ENCODE peak calls at places on chromosomes 13 and 19, in seven cellular contexts. E, O, Y, V, I, F and T are unnamed samples.

GRCh38 chr13:30715357-30715756 is 20.0 kb upstream of the ALOX5AP start:
- DNase-seq in V (no peak), O (no peak), F (no peak), E (no peak), I (no peak), Y (no peak), T (no peak)

GRCh38 chr19:10961073-10961762 is 388 bp downstream of the SMARCA4 start:
- DNase-seq in Y (peak), V (peak), O (no peak), I (no peak), F (peak), E (peak), T (peak)

GRCh38 chr19:34363094-34363493 is 1.9 kb upstream of the GPI start:
- DNase-seq in V (no peak), I (no peak), F (no peak), O (no peak), Y (no peak), E (no peak), T (no peak)

GRCh38 chr13:114077938-114078335 is 54.5 kb downstream of the RASA3 start:
- DNase-seq in I (no peak), E (no peak), Y (no peak), V (no peak), O (peak), F (peak), T (no peak)

GRCh38 chr13:99556867-99557443 is 55.7 kb downstream of the TM9SF2 start:
- DNase-seq in E (no peak), O (no peak), V (no peak), I (no peak), Y (no peak), F (no peak), T (no peak)

GRCh38 chr19:14475251-14476073 is at the start of gene PTGER1:
- DNase-seq in F (peak), Y (no peak), I (no peak), V (peak), E (no peak), O (no peak), T (peak)

GRCh38 chr13:93775507-93776108 is 549.0 kb downstream of the GPC6 start:
- DNase-seq in Y (no peak), E (no peak), I (no peak), F (no peak), V (no peak), O (no peak), T (no peak)

GRCh38 chr13:99376924-99377323 is 69.7 kb upstream of the GPR183 start:
- DNase-seq in V (no peak), E (no peak), Y (no peak), O (no peak), I (peak), F (no peak), T (no peak)

GRCh38 chr19:43934055-43934984 is 762 bp downstream of the ZNF45 start:
- DNase-seq in I (no peak), F (peak), V (no peak), Y (no peak), E (peak), O (no peak), T (no peak)

GRCh38 chr19:16628984-16629691 is 1.1 kb upstream of the MED26 start:
- DNase-seq in V (no peak), E (peak), Y (peak), F (no peak), O (peak), I (peak), T (no peak)

GRCh38 chr13:62251734-62252133 is 836.1 kb upstream of the PCDH20 start:
- DNase-seq in F (no peak), Y (no peak), O (no peak), E (no peak), V (no peak), I (no peak), T (no peak)

GRCh38 chr19:28388988-28389387 is 824.0 kb downstream of the UQCRFS1 start:
- DNase-seq in V (no peak), E (no peak), F (no peak), I (no peak), O (no peak), Y (peak), T (no peak)

GRCh38 chr13:30341815-30342570 is 34.6 kb upstream of the KATNAL1 start:
- DNase-seq in E (peak), F (no peak), V (no peak), Y (no peak), I (no peak), O (peak), T (no peak)

GRCh38 chr19:35501684-35502083 is 11.4 kb upstream of the KRTDAP start:
- DNase-seq in E (peak), Y (no peak), O (no peak), F (no peak), V (no peak), I (no peak), T (no peak)

GRCh38 chr13:82912564-82912963 is 969.7 kb downstream of the SLITRK1 start:
- DNase-seq in V (no peak), E (no peak), Y (no peak), F (no peak), O (no peak), I (no peak), T (no peak)

GRCh38 chr19:46144756-46145155 is 3.3 kb upstream of the IGFL2 start:
- DNase-seq in F (no peak), O (no peak), Y (no peak), E (no peak), I (no peak), V (no peak), T (no peak)

GRCh38 chr19:18507021-18507726 is 14.7 kb downstream of the ELL start:
- DNase-seq in O (no peak), E (no peak), Y (no peak), V (no peak), F (no peak), I (peak), T (no peak)

GRCh38 chr13:49112782-49113525 is 107.2 kb upstream of the MLNR start:
- DNase-seq in F (no peak), V (no peak), Y (no peak), I (no peak), O (no peak), E (no peak), T (no peak)
- TF ChIP-seq CTCF in F (no peak), V (no peak), Y (no peak), I (no peak), O (no peak), E (no peak), T (no peak)

DNA sequence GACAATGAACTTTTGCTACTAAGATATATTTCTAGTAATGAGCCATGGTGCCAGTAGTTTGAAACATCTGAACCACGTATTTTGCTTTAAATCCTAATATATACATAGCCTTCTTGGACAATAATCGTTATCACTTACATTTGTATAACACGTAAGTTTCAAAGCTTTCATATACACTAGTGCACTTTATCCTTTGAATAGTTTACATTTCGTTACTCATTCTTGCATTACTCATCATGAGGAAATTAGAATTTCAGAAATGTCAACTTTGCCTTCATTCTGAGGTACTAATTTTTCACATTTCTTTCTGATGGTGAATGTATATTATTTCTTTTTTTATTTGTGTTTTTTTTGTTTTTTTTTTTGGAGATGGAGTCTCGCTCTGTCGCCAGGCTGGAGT is 5.8 kb downstream of the KBTBD7 start:
- DNase-seq in Y (no peak), F (no peak), V (no peak), O (no peak), E (peak), I (no peak), T (no peak)
- TF ChIP-seq CTCF in Y (no peak), F (no peak), V (no peak), O (no peak), E (no peak), I (no peak), T (no peak)

DNA sequence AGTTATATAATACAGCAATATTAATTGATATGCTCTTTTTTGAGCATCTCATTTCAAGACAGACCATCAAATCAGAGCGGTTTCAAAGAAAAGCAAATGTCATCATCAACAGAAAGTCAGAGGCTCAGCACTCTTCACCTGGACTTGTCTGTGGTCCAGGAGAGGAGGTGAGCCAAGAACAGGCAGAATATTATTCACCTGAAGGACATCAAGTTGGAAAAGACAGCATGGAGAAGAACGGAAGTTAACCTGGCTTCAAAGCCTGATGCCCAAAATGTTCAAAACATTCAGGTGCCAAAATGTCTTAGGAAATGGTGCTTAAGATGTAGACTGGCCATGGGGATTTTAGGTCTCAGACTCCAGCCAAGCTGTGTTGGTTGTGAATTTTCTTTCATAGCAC is 40.7 kb downstream of the FGF14 start:
- DNase-seq in O (no peak), E (no peak), Y (no peak), I (no peak), V (no peak), F (no peak), T (no peak)
- TF ChIP-seq CTCF in O (no peak), E (no peak), Y (no peak), I (no peak), V (no peak), F (no peak), T (no peak)

GRCh38 chr13:84574851-84575250 is 692.6 kb upstream of the SLITRK1 start:
- DNase-seq in F (no peak), I (no peak), E (peak), O (no peak), V (no peak), Y (no peak), T (no peak)
- TF ChIP-seq CTCF in F (no peak), I (peak), E (peak), O (no peak), V (no peak), Y (no peak), T (no peak)

DNA sequence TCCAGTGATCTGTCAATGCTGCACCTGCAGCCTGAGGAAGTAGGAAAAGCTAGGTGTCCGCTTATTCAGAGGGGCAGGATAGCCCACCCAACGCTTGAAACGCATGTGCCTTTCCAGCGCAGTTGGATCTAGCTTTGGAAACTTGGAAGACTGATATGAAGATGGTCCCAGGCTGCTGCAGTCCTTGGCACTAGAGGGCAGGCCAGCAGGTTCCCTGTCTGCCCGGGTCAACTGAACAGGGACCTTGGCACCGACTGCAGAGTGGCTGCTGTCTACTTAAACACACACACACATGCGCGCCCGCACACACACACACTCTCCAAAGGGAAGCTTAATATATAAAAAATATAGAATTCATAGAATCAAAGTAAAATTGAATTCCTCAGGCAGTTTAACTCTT is 100.0 kb downstream of the TSHZ3 start:
- DNase-seq in V (no peak), I (no peak), Y (no peak), O (no peak), F (no peak), E (no peak), T (no peak)
- TF ChIP-seq CTCF in V (no peak), I (no peak), Y (no peak), O (no peak), F (no peak), E (no peak), T (no peak)

DNA sequence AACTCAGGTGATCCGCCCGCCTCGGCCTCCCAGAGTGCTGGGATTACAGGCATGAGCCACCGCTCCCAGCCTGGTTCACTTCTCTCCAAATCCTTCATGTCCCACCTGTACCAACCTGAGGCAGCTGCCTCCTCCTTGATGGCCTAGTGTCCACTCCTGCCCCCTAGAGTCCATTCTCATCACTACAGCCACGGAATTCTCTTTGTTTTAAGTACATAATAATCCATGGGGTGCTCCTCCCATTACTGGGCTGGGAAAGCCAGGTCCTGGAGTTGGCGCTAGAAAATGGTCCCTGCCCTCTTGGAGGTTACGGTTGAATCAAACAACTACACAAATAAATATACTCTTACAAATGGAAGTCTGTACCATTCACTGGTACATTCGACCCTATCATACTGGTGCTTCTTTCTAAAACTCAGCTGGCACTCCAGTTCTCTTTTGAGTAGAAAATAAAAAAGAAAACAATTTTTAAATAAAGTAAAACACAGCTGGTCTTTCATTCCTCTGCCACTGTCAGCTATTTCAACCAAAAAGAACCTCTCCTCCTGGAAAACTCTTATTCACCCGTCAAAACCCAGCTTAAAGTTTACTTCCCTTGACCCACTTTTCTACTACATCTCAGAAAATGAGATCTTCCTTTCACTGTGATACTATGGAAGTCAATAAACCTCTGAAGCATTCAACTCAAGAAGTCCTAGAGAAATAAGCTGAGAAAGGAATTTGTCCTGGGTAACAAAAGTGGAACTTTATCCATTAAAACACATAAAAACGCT is 22.4 kb upstream of the ARHGEF18 start:
- DNase-seq in E (no peak), V (peak), F (no peak), Y (peak), O (no peak), I (peak), T (peak)
- TF ChIP-seq CTCF in E (peak), V (peak), F (peak), Y (peak), O (no peak), I (peak), T (peak)